ENCODE peak calls at places on chromosomes 16 and 17, in eight cellular contexts. M is Peyer's patch; W is effector memory CD4-positive, alpha-beta T cell; K is mesenchymal stem cell; N is neural progenitor cell; T is aorta; L is ovary; P is neuronal stem cell. V is an unnamed sample.

GRCh38 chr17:43936434-43936833 is 5.8 kb downstream of the PPY start:
- DNase-seq in M (no peak), W (no peak), K (no peak), N (no peak), T (no peak), L (no peak), P (no peak), V (no peak)

GRCh38 chr16:48128769-48129168 is 27.0 kb downstream of the ABCC12 start:
- DNase-seq in M (peak), W (no peak), K (no peak), N (no peak), T (no peak), L (no peak), P (no peak), V (no peak)

GRCh38 chr17:64111831-64112230 is 18.1 kb downstream of the ERN1 start:
- DNase-seq in M (no peak), W (no peak), K (no peak), N (no peak), T (no peak), L (no peak), P (no peak), V (no peak)

GRCh38 chr16:14132696-14133048 is 61.6 kb downstream of the MRTFB start:
- DNase-seq in M (no peak), W (no peak), K (peak), N (no peak), T (no peak), L (no peak), P (no peak), V (no peak)

GRCh38 chr16:84603115-84603816 is 14.6 kb downstream of the COTL1 start:
- DNase-seq in M (peak), W (peak), K (peak), N (no peak), T (peak), L (peak), P (no peak), V (peak)

GRCh38 chr17:43360739-43361498 is 37.9 kb upstream of the ARL4D start:
- DNase-seq in M (peak), W (peak), K (peak), N (peak), T (peak), L (peak), P (peak), V (peak)

GRCh38 chr17:10114931-10115535 is 83.4 kb downstream of the GAS7 start:
- DNase-seq in M (peak), W (peak), K (peak), N (no peak), T (peak), L (peak), P (no peak), V (peak)

GRCh38 chr16:67951485-67951884 is 7.6 kb upstream of the LCAT start:
- DNase-seq in M (no peak), W (no peak), K (no peak), N (no peak), T (peak), L (no peak), P (no peak), V (no peak)

GRCh38 chr17:79065105-79065670 is 9.4 kb upstream of the ENGASE start:
- DNase-seq in M (peak), W (peak), K (peak), N (peak), T (peak), L (no peak), P (no peak), V (peak)

GRCh38 chr17:77038860-77039555 is 101.8 kb upstream of the SEC14L1 start:
- DNase-seq in M (no peak), W (no peak), K (no peak), N (no peak), T (peak), L (no peak), P (no peak), V (no peak)

GRCh38 chr16:83200005-83200779 is 573.4 kb downstream of the CDH13 start:
- DNase-seq in M (no peak), W (no peak), K (no peak), N (peak), T (no peak), L (no peak), P (no peak), V (no peak)

GRCh38 chr16:85735225-85735722 is 15.6 kb downstream of the C16orf74 start:
- DNase-seq in M (peak), W (peak), K (no peak), N (no peak), T (peak), L (no peak), P (no peak), V (peak)

GRCh38 chr17:50630524-50631194 is 4.0 kb upstream of the ABCC3 start:
- DNase-seq in M (peak), W (peak), K (no peak), N (peak), T (peak), L (no peak), P (no peak), V (peak)

GRCh38 chr16:86964846-86965245 is 352.3 kb downstream of the C16orf95 start:
- DNase-seq in M (no peak), W (no peak), K (no peak), N (no peak), T (peak), L (no peak), P (no peak), V (no peak)

GRCh38 chr16:87541882-87542234 is 49.0 kb upstream of the ZCCHC14 start:
- DNase-seq in M (no peak), W (no peak), K (no peak), N (no peak), T (peak), L (no peak), P (no peak), V (no peak)

GRCh38 chr16:65125871-65126270 is 4.0 kb upstream of the CDH11 start:
- DNase-seq in M (no peak), W (no peak), K (peak), N (no peak), T (no peak), L (no peak), P (no peak), V (no peak)

GRCh38 chr16:80744856-80745255 is 59.5 kb downstream of the CDYL2 start:
- DNase-seq in M (no peak), W (no peak), K (no peak), N (no peak), T (no peak), L (no peak), P (no peak), V (no peak)

GRCh38 chr16:83995756-83996155 is 27.7 kb downstream of the NECAB2 start:
- DNase-seq in M (no peak), W (no peak), K (no peak), N (peak), T (no peak), L (no peak), P (peak), V (peak)

GRCh38 chr17:52212851-52213250 is 54.3 kb upstream of the CA10 start:
- DNase-seq in M (no peak), W (no peak), K (no peak), N (no peak), T (no peak), L (no peak), P (no peak), V (no peak)

GRCh38 chr16:83574388-83574787 is 233.4 kb upstream of the HSBP1 start:
- DNase-seq in M (no peak), W (no peak), K (peak), N (no peak), T (no peak), L (no peak), P (no peak), V (no peak)

GRCh38 chr17:7173687-7174602 is 5.2 kb downstream of the ASGR1 start:
- DNase-seq in M (no peak), W (peak), K (peak), N (peak), T (peak), L (peak), P (peak), V (peak)

GRCh38 chr17:15381707-15382106 is 40.3 kb upstream of the TEKT3 start:
- DNase-seq in M (no peak), W (no peak), K (no peak), N (no peak), T (no peak), L (no peak), P (no peak), V (peak)

GRCh38 chr16:9053006-9053601 is 38.3 kb upstream of the HAPSTR1 start:
- DNase-seq in M (peak), W (no peak), K (peak), N (peak), T (peak), L (no peak), P (peak), V (peak)

GRCh38 chr17:81821147-81821546 is 11.9 kb downstream of the MCRIP1 start:
- DNase-seq in M (no peak), W (no peak), K (no peak), N (no peak), T (no peak), L (no peak), P (no peak), V (no peak)

GRCh38 chr17:79850571-79851460 is 11.6 kb upstream of the CBX4 start:
- DNase-seq in M (no peak), W (no peak), K (peak), N (no peak), T (no peak), L (no peak), P (no peak), V (no peak)

GRCh38 chr17:13619462-13619861 is 17.7 kb upstream of the HS3ST3A1 start:
- DNase-seq in M (no peak), W (no peak), K (no peak), N (no peak), T (no peak), L (no peak), P (no peak), V (no peak)

GRCh38 chr16:31130899-31131298 is 4.6 kb downstream of the PRSS8 start:
- DNase-seq in M (peak), W (no peak), K (no peak), N (no peak), T (no peak), L (no peak), P (no peak), V (peak)

GRCh38 chr17:45948881-45949624 is 50.0 kb upstream of the STH start:
- DNase-seq in M (peak), W (peak), K (peak), N (peak), T (peak), L (peak), P (peak), V (peak)

GRCh38 chr17:66548158-66548557 is 245.7 kb downstream of the PRKCA start:
- DNase-seq in M (no peak), W (no peak), K (peak), N (no peak), T (no peak), L (no peak), P (no peak), V (peak)

GRCh38 chr16:86951831-86952598 is 365.2 kb downstream of the C16orf95 start:
- DNase-seq in M (no peak), W (no peak), K (peak), N (no peak), T (peak), L (no peak), P (no peak), V (no peak)

GRCh38 chr17:48002920-48003685 is 32.2 kb downstream of the CDK5RAP3 start:
- DNase-seq in M (no peak), W (no peak), K (no peak), N (peak), T (no peak), L (no peak), P (no peak), V (no peak)

GRCh38 chr16:56145369-56145768 is 45.9 kb upstream of the GNAO1 start:
- DNase-seq in M (no peak), W (no peak), K (no peak), N (no peak), T (no peak), L (no peak), P (no peak), V (no peak)

GRCh38 chr17:60392845-60393702 is 1.1 kb upstream of the USP32 start:
- DNase-seq in M (peak), W (no peak), K (peak), N (peak), T (no peak), L (peak), P (no peak), V (peak)

GRCh38 chr17:75914643-75915265 is 10.1 kb upstream of the MRPL38 start:
- DNase-seq in M (no peak), W (no peak), K (no peak), N (no peak), T (no peak), L (no peak), P (no peak), V (no peak)

GRCh38 chr17:75918112-75918445 is 13.4 kb upstream of the MRPL38 start:
- DNase-seq in M (no peak), W (no peak), K (no peak), N (no peak), T (no peak), L (no peak), P (no peak), V (no peak)

GRCh38 chr17:75917443-75918111 is 12.9 kb upstream of the MRPL38 start:
- DNase-seq in M (no peak), W (no peak), K (no peak), N (no peak), T (no peak), L (no peak), P (no peak), V (no peak)

GRCh38 chr17:75913537-75914210 is 9.0 kb upstream of the MRPL38 start:
- DNase-seq in M (no peak), W (no peak), K (no peak), N (no peak), T (no peak), L (no peak), P (no peak), V (no peak)

GRCh38 chr17:75915268-75915667 is 10.6 kb upstream of the MRPL38 start:
- DNase-seq in M (no peak), W (no peak), K (no peak), N (no peak), T (no peak), L (no peak), P (no peak), V (no peak)
- H3K27ac ChIP-seq in M (no peak), W (no peak), K (no peak), N (no peak), T (no peak), L (no peak), P (no peak), V (no peak)

DNA sequence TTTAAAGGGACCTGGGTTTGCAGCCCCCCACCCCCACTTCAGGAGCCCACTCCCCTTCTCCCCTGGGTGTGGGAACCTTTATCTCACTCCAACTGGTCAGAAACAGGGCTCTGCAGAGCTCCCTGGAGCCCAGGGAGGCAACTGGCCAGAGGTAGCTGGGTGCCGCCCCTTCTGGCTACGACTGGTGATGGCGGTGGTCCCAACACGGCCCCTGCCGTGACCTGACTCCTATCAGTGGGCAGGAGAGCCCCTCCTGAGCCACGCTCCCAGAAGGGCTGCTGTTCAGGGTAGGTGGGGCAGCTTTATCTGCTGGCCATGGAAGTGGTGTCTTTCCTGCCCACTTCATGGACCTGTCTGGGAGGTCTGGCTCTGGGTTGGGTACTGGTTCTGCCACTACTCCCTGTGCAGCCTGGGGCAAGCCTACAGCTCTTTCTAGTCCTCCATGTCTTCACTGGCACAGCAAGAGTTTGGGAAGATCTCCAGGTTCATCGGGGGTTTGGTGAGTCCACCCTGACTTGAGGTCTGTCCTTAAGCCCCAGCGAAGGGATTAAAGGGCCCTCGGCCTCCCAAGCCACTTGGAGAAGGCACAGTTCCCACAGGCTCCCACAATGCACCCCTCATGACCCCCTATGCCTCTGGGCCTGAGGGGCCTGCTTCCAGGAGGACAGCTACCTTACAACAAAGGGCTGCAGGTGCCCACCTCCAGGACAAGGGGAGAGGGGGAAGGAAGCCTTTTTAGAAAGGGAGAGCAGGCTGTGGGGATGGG is 5.5 kb upstream of the SREBF1 start:
- DNase-seq in M (no peak), W (no peak), K (no peak), N (no peak), T (no peak), L (no peak), P (no peak), V (no peak)
- H3K27ac ChIP-seq in M (no peak), W (no peak), K (no peak), N (no peak), T (no peak), L (peak), P (no peak), V (peak)

DNA sequence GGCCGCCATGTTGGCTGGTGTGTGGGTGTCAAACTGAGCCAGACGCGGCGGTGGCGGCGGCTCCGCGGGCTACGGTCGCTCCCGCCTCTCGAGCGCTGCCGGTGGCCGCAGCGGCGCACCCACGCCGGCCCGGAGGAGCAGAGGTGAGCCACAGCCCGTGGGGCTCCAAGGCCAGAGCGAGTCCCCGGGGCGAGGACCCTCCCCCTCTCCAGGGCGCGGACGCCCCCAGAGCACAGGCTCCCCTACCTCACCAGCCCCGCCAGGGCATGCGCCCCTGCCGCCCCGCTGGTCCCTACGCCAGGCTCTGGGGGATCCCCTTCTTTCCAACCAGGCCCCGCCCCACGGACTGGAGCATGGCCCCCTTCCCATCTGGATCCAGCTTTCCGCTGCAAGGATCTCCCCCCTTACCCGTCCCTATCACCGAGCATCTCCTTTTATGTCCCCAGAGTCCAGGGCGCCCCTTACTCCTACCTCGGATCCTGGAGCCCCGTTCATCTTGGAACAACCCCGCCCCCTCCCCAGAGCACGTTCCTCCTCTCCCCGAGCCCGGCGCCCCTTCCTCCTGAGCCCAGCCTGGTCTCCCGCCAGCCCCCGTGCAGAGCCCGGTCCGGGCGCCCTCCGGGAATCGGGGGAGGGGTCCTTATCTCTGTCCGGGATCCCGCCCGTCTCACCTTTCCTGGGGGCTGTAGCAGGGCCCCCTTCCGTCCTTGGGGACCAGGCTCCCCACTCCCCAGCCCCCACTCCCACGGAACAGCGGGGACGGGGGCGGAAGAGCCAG is 412 bp downstream of the EPN2 start:
- DNase-seq in M (peak), W (peak), K (peak), N (peak), T (peak), L (no peak), P (peak), V (no peak)
- H3K27ac ChIP-seq in M (peak), W (peak), K (no peak), N (no peak), T (peak), L (peak), P (peak), V (peak)

GRCh38 chr17:73613947-73614655 is 30.1 kb downstream of the SDK2 start:
- DNase-seq in M (no peak), W (no peak), K (no peak), N (peak), T (no peak), L (no peak), P (peak), V (no peak)
- H3K27ac ChIP-seq in M (no peak), W (no peak), K (no peak), N (peak), T (no peak), L (no peak), P (peak), V (no peak)

GRCh38 chr16:10138881-10139280 is 43.3 kb downstream of the GRIN2A start:
- DNase-seq in M (no peak), W (no peak), K (no peak), N (no peak), T (no peak), L (no peak), P (no peak), V (no peak)
- H3K27ac ChIP-seq in M (no peak), W (no peak), K (no peak), N (no peak), T (no peak), L (no peak), P (no peak), V (no peak)